ENCODE peak calls at places on chromosomes 11 and 22, in four cellular contexts. One of them, this sample, is unnamed.

GRCh38 chr11:15276616-15277015 is 161.9 kb downstream of the INSC start:
- DNase-seq in activated naive CD4-positive, alpha-beta T cell treated with Interleukin-2 at 50 U/mL for 16 hours: no peak
- DNase-seq in dermis blood vessel endothelial cell: no peak
- DNase-seq in brain microvascular endothelial cell: no peak
- DNase-seq in this sample: peak; percentile 76

GRCh38 chr22:36911887-36912661 is 1.4 kb upstream of the CSF2RB start:
- DNase-seq in dermis blood vessel endothelial cell: no peak
- DNase-seq in activated naive CD4-positive, alpha-beta T cell treated with Interleukin-2 at 50 U/mL for 16 hours: no peak
- DNase-seq in brain microvascular endothelial cell: no peak
- DNase-seq in this sample: no peak

GRCh38 chr11:83717551-83717950 is 431.4 kb upstream of the CCDC90B start:
- DNase-seq in dermis blood vessel endothelial cell: no peak
- DNase-seq in brain microvascular endothelial cell: no peak
- DNase-seq in activated naive CD4-positive, alpha-beta T cell treated with Interleukin-2 at 50 U/mL for 16 hours: no peak
- DNase-seq in this sample: peak; percentile 50

GRCh38 chr11:13227676-13228255 is 49.8 kb upstream of the BMAL1 start:
- DNase-seq in activated naive CD4-positive, alpha-beta T cell treated with Interleukin-2 at 50 U/mL for 16 hours: no peak
- DNase-seq in dermis blood vessel endothelial cell: no peak
- DNase-seq in brain microvascular endothelial cell: no peak
- DNase-seq in this sample: no peak

GRCh38 chr11:73343076-73343833 is 32.9 kb upstream of the RELT start:
- DNase-seq in brain microvascular endothelial cell: no peak
- DNase-seq in dermis blood vessel endothelial cell: no peak
- DNase-seq in activated naive CD4-positive, alpha-beta T cell treated with Interleukin-2 at 50 U/mL for 16 hours: no peak
- DNase-seq in this sample: no peak

GRCh38 chr11:110026823-110027626 is 66.2 kb upstream of the ZC3H12C start:
- DNase-seq in brain microvascular endothelial cell: no peak
- DNase-seq in dermis blood vessel endothelial cell: no peak
- DNase-seq in activated naive CD4-positive, alpha-beta T cell treated with Interleukin-2 at 50 U/mL for 16 hours: no peak
- DNase-seq in this sample: no peak

GRCh38 chr11:92875473-92875872 is 94.0 kb upstream of the MTNR1B start:
- DNase-seq in activated naive CD4-positive, alpha-beta T cell treated with Interleukin-2 at 50 U/mL for 16 hours: no peak
- DNase-seq in dermis blood vessel endothelial cell: no peak
- DNase-seq in brain microvascular endothelial cell: no peak
- DNase-seq in this sample: no peak

GRCh38 chr11:90220391-90220790 is 2.5 kb downstream of the CHORDC1 start:
- DNase-seq in brain microvascular endothelial cell: peak; percentile 56
- DNase-seq in dermis blood vessel endothelial cell: peak; percentile 44
- DNase-seq in activated naive CD4-positive, alpha-beta T cell treated with Interleukin-2 at 50 U/mL for 16 hours: no peak
- DNase-seq in this sample: no peak

GRCh38 chr22:49753961-49754673 is 73.6 kb downstream of the BRD1 start:
- DNase-seq in dermis blood vessel endothelial cell: no peak
- DNase-seq in brain microvascular endothelial cell: no peak
- DNase-seq in activated naive CD4-positive, alpha-beta T cell treated with Interleukin-2 at 50 U/mL for 16 hours: no peak
- DNase-seq in this sample: no peak

GRCh38 chr11:75639752-75640151 is 29.1 kb downstream of the MAP6 start:
- DNase-seq in activated naive CD4-positive, alpha-beta T cell treated with Interleukin-2 at 50 U/mL for 16 hours: no peak
- DNase-seq in dermis blood vessel endothelial cell: peak; percentile 61
- DNase-seq in brain microvascular endothelial cell: peak; percentile 39
- DNase-seq in this sample: peak; percentile 78

GRCh38 chr11:27354359-27354965 is 8.6 kb downstream of the CCDC34 start:
- DNase-seq in brain microvascular endothelial cell: no peak
- DNase-seq in dermis blood vessel endothelial cell: no peak
- DNase-seq in activated naive CD4-positive, alpha-beta T cell treated with Interleukin-2 at 50 U/mL for 16 hours: no peak
- DNase-seq in this sample: no peak

GRCh38 chr11:29435421-29435820 is 581.4 kb downstream of the KCNA4 start:
- DNase-seq in dermis blood vessel endothelial cell: peak; percentile 15
- DNase-seq in brain microvascular endothelial cell: peak; percentile 46
- DNase-seq in activated naive CD4-positive, alpha-beta T cell treated with Interleukin-2 at 50 U/mL for 16 hours: no peak
- DNase-seq in this sample: no peak

GRCh38 chr11:5887172-5887571 is 5.8 kb upstream of the OR52E5 start:
- DNase-seq in activated naive CD4-positive, alpha-beta T cell treated with Interleukin-2 at 50 U/mL for 16 hours: no peak
- DNase-seq in dermis blood vessel endothelial cell: no peak
- DNase-seq in brain microvascular endothelial cell: no peak
- DNase-seq in this sample: no peak

GRCh38 chr11:8257003-8257664 is 6.5 kb downstream of the LMO1 start:
- DNase-seq in dermis blood vessel endothelial cell: no peak
- DNase-seq in brain microvascular endothelial cell: no peak
- DNase-seq in activated naive CD4-positive, alpha-beta T cell treated with Interleukin-2 at 50 U/mL for 16 hours: no peak
- DNase-seq in this sample: no peak

GRCh38 chr11:8927233-8927632 is 5.5 kb downstream of the C11orf16 start:
- DNase-seq in brain microvascular endothelial cell: no peak
- DNase-seq in activated naive CD4-positive, alpha-beta T cell treated with Interleukin-2 at 50 U/mL for 16 hours: no peak
- DNase-seq in dermis blood vessel endothelial cell: no peak
- DNase-seq in this sample: no peak

GRCh38 chr11:208917-209260 is 1.4 kb downstream of the RIC8A start:
- DNase-seq in brain microvascular endothelial cell: no peak
- DNase-seq in dermis blood vessel endothelial cell: peak; percentile 16
- DNase-seq in activated naive CD4-positive, alpha-beta T cell treated with Interleukin-2 at 50 U/mL for 16 hours: no peak
- DNase-seq in this sample: no peak

GRCh38 chr11:76086713-76087635 is 119.3 kb downstream of the WNT11 start:
- DNase-seq in brain microvascular endothelial cell: peak; percentile 63
- DNase-seq in dermis blood vessel endothelial cell: no peak
- DNase-seq in activated naive CD4-positive, alpha-beta T cell treated with Interleukin-2 at 50 U/mL for 16 hours: no peak
- DNase-seq in this sample: no peak

GRCh38 chr11:46721286-46721685 is 2.3 kb downstream of the F2 start:
- DNase-seq in brain microvascular endothelial cell: no peak
- DNase-seq in dermis blood vessel endothelial cell: no peak
- DNase-seq in activated naive CD4-positive, alpha-beta T cell treated with Interleukin-2 at 50 U/mL for 16 hours: no peak
- DNase-seq in this sample: no peak